ENCODE peak calls at places on chromosomes 5 and 9, in four cellular contexts. N is HL-60, A is GM06990, U is cardiac fibroblast. T is an unnamed sample.

GRCh38 chr9:127075592-127076380 is 46.6 kb downstream of the ANGPTL2 start:
- DNase-seq in N (no peak), A (no peak), U (no peak), T (no peak)

GRCh38 chr5:95960802-95961616 is 642 bp downstream of the ELL2 start:
- DNase-seq in N (peak; percentile 64), A (peak; percentile 88), U (peak; percentile 90), T (peak; percentile 81)

GRCh38 chr5:149063017-149063687 is at the start of gene SH3TC2:
- DNase-seq in N (no peak), A (no peak), U (peak; percentile 84), T (peak; percentile 81)

GRCh38 chr5:175797521-175798038 is 73.8 kb upstream of the CPLX2 start:
- DNase-seq in N (no peak), A (no peak), U (no peak), T (no peak)

GRCh38 chr5:92977766-92978555 is 603.1 kb downstream of the NR2F1-AS1 start:
- DNase-seq in N (no peak), A (no peak), U (no peak), T (no peak)

GRCh38 chr5:141747152-141747640 is 65.2 kb upstream of the ARAP3 start:
- DNase-seq in N (no peak), A (peak; percentile 31), U (peak; percentile 77), T (peak; percentile 27)

GRCh38 chr5:133445744-133446143 is 166.6 kb downstream of the FSTL4 start:
- DNase-seq in N (no peak), A (no peak), U (no peak), T (no peak)

GRCh38 chr5:114101153-114101552 is 260.7 kb upstream of the KCNN2 start:
- DNase-seq in N (peak; percentile 20), A (no peak), U (peak; percentile 73), T (peak; percentile 45)

GRCh38 chr9:6219981-6220380 is 4.4 kb downstream of the IL33 start:
- DNase-seq in N (no peak), A (no peak), U (peak; percentile 57), T (no peak)

GRCh38 chr5:50463726-50464125 is 22.6 kb upstream of the EMB start:
- DNase-seq in N (no peak), A (no peak), U (no peak), T (no peak)

GRCh38 chr9:114588671-114589526 is 1.3 kb downstream of the ATP6V1G1 start:
- DNase-seq in N (no peak), A (no peak), U (peak; percentile 40), T (peak; percentile 71)

GRCh38 chr9:114288233-114289051 is 34.5 kb upstream of the ORM1 start:
- DNase-seq in N (no peak), A (no peak), U (peak; percentile 31), T (peak; percentile 37)

GRCh38 chr5:145062280-145062679 is 772.9 kb downstream of the PRELID2 start:
- DNase-seq in N (no peak), A (no peak), U (no peak), T (no peak)

GRCh38 chr5:9170026-9170425 is 375.8 kb downstream of the SEMA5A start:
- DNase-seq in N (no peak), A (no peak), U (no peak), T (no peak)

GRCh38 chr5:58860680-58861079 is 277.8 kb downstream of the RAB3C start:
- DNase-seq in N (peak; percentile 51), A (no peak), U (peak; percentile 30), T (no peak)

GRCh38 chr5:141715340-141715905 is 33.4 kb upstream of the ARAP3 start:
- DNase-seq in N (no peak), A (no peak), U (no peak), T (no peak)

GRCh38 chr9:115944166-115944948 is 209.2 kb upstream of the PAPPA start:
- DNase-seq in N (no peak), A (no peak), U (peak; percentile 100), T (peak; percentile 100)

GRCh38 chr9:36018755-36019720 is 17.7 kb upstream of the RECK start:
- DNase-seq in N (no peak), A (no peak), U (no peak), T (no peak)

GRCh38 chr9:114302727-114303126 is 20.2 kb upstream of the ORM1 start:
- DNase-seq in N (no peak), A (no peak), U (no peak), T (no peak)

GRCh38 chr5:73692166-73692640 is 66.2 kb downstream of the ARHGEF28 start:
- DNase-seq in N (no peak), A (no peak), U (peak; percentile 47), T (peak; percentile 78)

GRCh38 chr5:113024298-113024697 is 47.7 kb downstream of the DCP2 start:
- DNase-seq in N (no peak), A (no peak), U (no peak), T (no peak)

GRCh38 chr5:32600057-32600622 is 14.8 kb downstream of the SUB1 start:
- DNase-seq in N (no peak), A (no peak), U (peak; percentile 87), T (peak; percentile 84)

GRCh38 chr9:16266648-16267276 is 603.7 kb downstream of the BNC2 start:
- DNase-seq in N (no peak), A (no peak), U (no peak), T (no peak)

GRCh38 chr5:88813805-88814584 is 69.0 kb downstream of the MEF2C start:
- DNase-seq in N (no peak), A (no peak), U (no peak), T (no peak)

GRCh38 chr9:19466268-19466639 is 57.4 kb downstream of the ACER2 start:
- DNase-seq in N (no peak), A (no peak), U (no peak), T (no peak)

GRCh38 chr5:103587185-103587748 is 24.7 kb upstream of the NUDT12 start:
- DNase-seq in N (no peak), A (no peak), U (peak; percentile 55), T (peak; percentile 15)

GRCh38 chr5:163401271-163401670 is 36.1 kb upstream of the CCNG1 start:
- DNase-seq in N (no peak), A (no peak), U (no peak), T (no peak)

GRCh38 chr9:137070906-137071275 is 534 bp upstream of the SAPCD2 start:
- DNase-seq in N (no peak), A (no peak), U (no peak), T (no peak)
- TF ChIP-seq CTCF in N (no peak), A (no peak), U (no peak), T (no peak)

GRCh38 chr9:4815381-4815956 is 22.7 kb downstream of the RCL1 start:
- DNase-seq in N (no peak), A (peak; percentile 25), U (no peak), T (no peak)

GRCh38 chr9:4820172-4820571 is 27.4 kb downstream of the RCL1 start:
- DNase-seq in N (no peak), A (no peak), U (no peak), T (no peak)

GRCh38 chr9:4826417-4827166 is 33.8 kb downstream of the RCL1 start:
- DNase-seq in N (no peak), A (no peak), U (no peak), T (no peak)

GRCh38 chr9:4821994-4822544 is 29.3 kb downstream of the RCL1 start:
- DNase-seq in N (no peak), A (no peak), U (no peak), T (no peak)

DNA sequence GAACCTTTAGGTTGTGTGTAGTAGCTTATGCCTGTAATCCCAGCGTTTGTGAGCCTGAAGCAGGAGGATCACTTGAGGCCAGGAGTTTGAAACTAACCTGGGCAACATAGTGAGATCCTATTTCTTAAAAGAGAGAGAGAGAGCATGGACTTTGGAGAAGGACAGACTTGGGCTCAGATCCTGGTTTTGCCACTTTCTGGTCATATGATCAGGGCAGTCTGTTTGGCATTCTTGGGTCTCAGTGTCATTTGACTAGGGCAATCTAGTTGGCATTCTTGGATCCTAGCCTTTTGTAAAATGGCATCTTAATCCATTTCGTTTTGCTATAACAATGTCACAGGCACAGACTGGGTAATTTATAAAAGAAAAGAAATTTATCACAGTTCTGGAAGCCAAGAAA is 28.4 kb downstream of the RCL1 start:
- DNase-seq in N (no peak), A (no peak), U (no peak), T (no peak)
- H3K4me3 ChIP-seq in N (no peak overlapping the region), A (no peak overlapping the region), U (no peak overlapping the region), T (no peak overlapping the region)

GRCh38 chr9:37433754-37434435 is 11.4 kb downstream of the GRHPR start:
- DNase-seq in N (no peak), A (no peak), U (no peak), T (no peak)

GRCh38 chr9:37428345-37428744 is 5.8 kb downstream of the GRHPR start:
- DNase-seq in N (no peak), A (no peak), U (no peak), T (no peak)

GRCh38 chr9:37429441-37430285 is 7.2 kb downstream of the GRHPR start:
- DNase-seq in N (no peak), A (no peak), U (no peak), T (no peak)

GRCh38 chr9:37432020-37432419 is 9.5 kb downstream of the GRHPR start:
- DNase-seq in N (no peak), A (no peak), U (no peak), T (no peak)

DNA sequence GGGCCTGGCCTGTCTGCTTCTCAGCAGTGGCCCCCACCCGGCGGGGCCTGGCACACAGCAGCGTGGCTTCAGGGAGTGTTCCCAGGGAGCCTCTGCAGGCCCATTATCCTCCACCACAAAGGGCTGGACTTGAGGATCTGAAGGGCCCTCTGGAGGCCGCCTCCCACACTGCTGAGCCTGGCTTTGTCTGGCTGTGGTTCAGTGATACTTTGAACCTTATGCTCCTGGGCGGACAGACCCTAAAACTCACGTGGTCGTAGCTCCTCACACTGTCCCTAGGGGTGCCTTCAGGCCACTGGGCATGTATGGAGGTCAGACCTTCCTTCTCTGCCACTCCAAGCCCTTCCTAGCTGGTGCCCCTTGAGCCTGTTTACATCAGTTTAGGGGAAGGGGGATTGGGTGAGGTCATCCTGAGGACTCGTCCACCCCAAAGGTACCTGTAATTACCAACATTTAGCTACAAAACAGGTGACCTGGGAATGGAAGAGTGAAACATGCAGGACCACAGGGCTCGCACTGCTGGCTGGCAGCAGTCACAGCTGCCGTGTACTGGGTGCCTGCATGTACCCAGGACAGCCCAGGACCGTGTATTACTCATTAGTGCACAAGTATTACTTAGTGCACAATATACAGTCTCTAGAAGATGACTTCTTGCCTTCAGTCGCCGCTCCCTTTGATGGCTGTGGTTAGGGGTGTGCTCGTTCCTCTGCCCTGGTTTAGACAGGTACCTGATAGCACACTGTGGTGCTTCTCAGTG is 8.5 kb downstream of the GRHPR start:
- DNase-seq in N (no peak), A (no peak), U (no peak), T (no peak)
- TF ChIP-seq CTCF in N (no peak), A (peak; percentile 8), U (no peak), T (no peak)

GRCh38 chr5:142780871-142781270 is 10.7 kb downstream of the ARHGAP26 start:
- DNase-seq in N (no peak), A (no peak), U (no peak), T (no peak)

GRCh38 chr5:142783601-142784291 is 13.6 kb downstream of the ARHGAP26 start:
- DNase-seq in N (no peak), A (no peak), U (peak; percentile 48), T (peak; percentile 63)

GRCh38 chr5:142785211-142785610 is 15.0 kb downstream of the ARHGAP26 start:
- DNase-seq in N (no peak), A (no peak), U (no peak), T (no peak)

GRCh38 chr5:142782976-142783539 is 12.9 kb downstream of the ARHGAP26 start:
- DNase-seq in N (no peak), A (no peak), U (peak; percentile 37), T (no peak)

GRCh38 chr5:142784405-142784955 is 14.3 kb downstream of the ARHGAP26 start:
- DNase-seq in N (no peak), A (no peak), U (no peak), T (no peak)
- H3K4me3 ChIP-seq in N (no peak overlapping the region), A (no peak overlapping the region), U (no peak overlapping the region), T (no peak overlapping the region)

GRCh38 chr9:134325813-134326753 is at the start of gene RXRA:
- DNase-seq in N (peak; percentile 74), A (peak; percentile 33), U (peak; percentile 94), T (peak; percentile 93)
- TF ChIP-seq CTCF in N (no peak), A (no peak), U (no peak), T (no peak)

GRCh38 chr9:134024393-134024792 is 888 bp upstream of the BRD3OS start:
- DNase-seq in N (no peak), A (no peak), U (no peak), T (no peak)
- H3K4me3 ChIP-seq in N (no peak overlapping the region), A (peak overlapping the region; percentile 47), U (peak overlapping the region; percentile 30), T (peak overlapping the region; percentile 64)